ENCODE peak calls at places on chromosomes 6 and 20, in four cellular contexts. One of them, this sample, is unnamed.

GRCh38 chr6:87925373-87926060 is 122.1 kb upstream of the SPACA1 start:
- DNase-seq in GM06990: peak
- DNase-seq in stimulated activated naive CD8-positive, alpha-beta T cell treated with anti-CD3 and anti-CD28 coated beads, Interleukin-15, amount 100 ng/mL, for 72 hours: no peak
- DNase-seq in cardiac fibroblast: no peak
- DNase-seq in this sample: peak

GRCh38 chr6:137430954-137431353 is 63.2 kb downstream of the OLIG3 start:
- DNase-seq in GM06990: peak
- DNase-seq in stimulated activated naive CD8-positive, alpha-beta T cell treated with anti-CD3 and anti-CD28 coated beads, Interleukin-15, amount 100 ng/mL, for 72 hours: no peak
- DNase-seq in cardiac fibroblast: no peak
- DNase-seq in this sample: peak

GRCh38 chr6:144730088-144730640 is 445.0 kb downstream of the UTRN start:
- DNase-seq in GM06990: no peak
- DNase-seq in stimulated activated naive CD8-positive, alpha-beta T cell treated with anti-CD3 and anti-CD28 coated beads, Interleukin-15, amount 100 ng/mL, for 72 hours: no peak
- DNase-seq in cardiac fibroblast: no peak
- DNase-seq in this sample: peak

GRCh38 chr6:11711994-11712698 is 66.5 kb downstream of the ADTRP start:
- DNase-seq in GM06990: peak
- DNase-seq in stimulated activated naive CD8-positive, alpha-beta T cell treated with anti-CD3 and anti-CD28 coated beads, Interleukin-15, amount 100 ng/mL, for 72 hours: peak
- DNase-seq in cardiac fibroblast: no peak
- DNase-seq in this sample: peak

GRCh38 chr6:135759831-135760230 is 91.7 kb upstream of the PDE7B start:
- DNase-seq in GM06990: no peak
- DNase-seq in stimulated activated naive CD8-positive, alpha-beta T cell treated with anti-CD3 and anti-CD28 coated beads, Interleukin-15, amount 100 ng/mL, for 72 hours: no peak
- DNase-seq in cardiac fibroblast: peak
- DNase-seq in this sample: peak

GRCh38 chr20:54148947-54149764 is 24.6 kb downstream of the CYP24A1 start:
- DNase-seq in GM06990: no peak
- DNase-seq in stimulated activated naive CD8-positive, alpha-beta T cell treated with anti-CD3 and anti-CD28 coated beads, Interleukin-15, amount 100 ng/mL, for 72 hours: no peak
- DNase-seq in cardiac fibroblast: no peak
- DNase-seq in this sample: no peak

GRCh38 chr20:54172856-54173652 is 732 bp downstream of the CYP24A1 start:
- DNase-seq in GM06990: peak
- DNase-seq in stimulated activated naive CD8-positive, alpha-beta T cell treated with anti-CD3 and anti-CD28 coated beads, Interleukin-15, amount 100 ng/mL, for 72 hours: peak
- DNase-seq in cardiac fibroblast: peak
- DNase-seq in this sample: no peak

GRCh38 chr6:56211724-56212123 is 35.7 kb downstream of the COL21A1 start:
- DNase-seq in GM06990: no peak
- DNase-seq in stimulated activated naive CD8-positive, alpha-beta T cell treated with anti-CD3 and anti-CD28 coated beads, Interleukin-15, amount 100 ng/mL, for 72 hours: no peak
- DNase-seq in cardiac fibroblast: no peak
- DNase-seq in this sample: no peak

GRCh38 chr20:38296433-38296832 is 7.5 kb upstream of the BPI start:
- DNase-seq in GM06990: no peak
- DNase-seq in stimulated activated naive CD8-positive, alpha-beta T cell treated with anti-CD3 and anti-CD28 coated beads, Interleukin-15, amount 100 ng/mL, for 72 hours: no peak
- DNase-seq in cardiac fibroblast: no peak
- DNase-seq in this sample: no peak

GRCh38 chr6:9851541-9852380 is 563.1 kb downstream of the TFAP2A start:
- DNase-seq in GM06990: no peak
- DNase-seq in stimulated activated naive CD8-positive, alpha-beta T cell treated with anti-CD3 and anti-CD28 coated beads, Interleukin-15, amount 100 ng/mL, for 72 hours: no peak
- DNase-seq in cardiac fibroblast: peak
- DNase-seq in this sample: peak

GRCh38 chr6:44642870-44643522 is 255.5 kb downstream of the CDC5L start:
- DNase-seq in GM06990: no peak
- DNase-seq in stimulated activated naive CD8-positive, alpha-beta T cell treated with anti-CD3 and anti-CD28 coated beads, Interleukin-15, amount 100 ng/mL, for 72 hours: peak
- DNase-seq in cardiac fibroblast: peak
- DNase-seq in this sample: peak

GRCh38 chr6:139821669-139822223 is 447.3 kb upstream of the CITED2 start:
- DNase-seq in GM06990: no peak
- DNase-seq in stimulated activated naive CD8-positive, alpha-beta T cell treated with anti-CD3 and anti-CD28 coated beads, Interleukin-15, amount 100 ng/mL, for 72 hours: no peak
- DNase-seq in cardiac fibroblast: no peak
- DNase-seq in this sample: no peak

GRCh38 chr6:142918339-142919042 is 26.5 kb downstream of the HIVEP2 start:
- DNase-seq in GM06990: no peak
- DNase-seq in stimulated activated naive CD8-positive, alpha-beta T cell treated with anti-CD3 and anti-CD28 coated beads, Interleukin-15, amount 100 ng/mL, for 72 hours: no peak
- DNase-seq in cardiac fibroblast: no peak
- DNase-seq in this sample: no peak

GRCh38 chr6:41815587-41815986 is 28.1 kb downstream of the TOMM6 start:
- DNase-seq in GM06990: no peak
- DNase-seq in stimulated activated naive CD8-positive, alpha-beta T cell treated with anti-CD3 and anti-CD28 coated beads, Interleukin-15, amount 100 ng/mL, for 72 hours: no peak
- DNase-seq in cardiac fibroblast: no peak
- DNase-seq in this sample: no peak

GRCh38 chr20:32203556-32204484 is 3.7 kb downstream of the PLAGL2 start:
- DNase-seq in GM06990: no peak
- DNase-seq in stimulated activated naive CD8-positive, alpha-beta T cell treated with anti-CD3 and anti-CD28 coated beads, Interleukin-15, amount 100 ng/mL, for 72 hours: peak
- DNase-seq in cardiac fibroblast: peak
- DNase-seq in this sample: no peak

GRCh38 chr6:17986656-17987575 is 519 bp downstream of the KIF13A start:
- DNase-seq in GM06990: peak
- DNase-seq in stimulated activated naive CD8-positive, alpha-beta T cell treated with anti-CD3 and anti-CD28 coated beads, Interleukin-15, amount 100 ng/mL, for 72 hours: no peak
- DNase-seq in cardiac fibroblast: peak
- DNase-seq in this sample: peak

GRCh38 chr6:101830501-101831031 is 437.1 kb downstream of the GRIK2 start:
- DNase-seq in GM06990: no peak
- DNase-seq in stimulated activated naive CD8-positive, alpha-beta T cell treated with anti-CD3 and anti-CD28 coated beads, Interleukin-15, amount 100 ng/mL, for 72 hours: no peak
- DNase-seq in cardiac fibroblast: peak
- DNase-seq in this sample: no peak

GRCh38 chr20:57618091-57618765 is 2.0 kb downstream of the ZBP1 start:
- DNase-seq in GM06990: no peak
- DNase-seq in stimulated activated naive CD8-positive, alpha-beta T cell treated with anti-CD3 and anti-CD28 coated beads, Interleukin-15, amount 100 ng/mL, for 72 hours: peak
- DNase-seq in cardiac fibroblast: no peak
- DNase-seq in this sample: no peak

GRCh38 chr6:112321882-112322508 is 25.1 kb upstream of the RFPL4B start:
- DNase-seq in GM06990: no peak
- DNase-seq in stimulated activated naive CD8-positive, alpha-beta T cell treated with anti-CD3 and anti-CD28 coated beads, Interleukin-15, amount 100 ng/mL, for 72 hours: no peak
- DNase-seq in cardiac fibroblast: no peak
- DNase-seq in this sample: no peak

GRCh38 chr20:61092199-61092598 is 159.9 kb upstream of the CDH4 start:
- DNase-seq in GM06990: no peak
- DNase-seq in stimulated activated naive CD8-positive, alpha-beta T cell treated with anti-CD3 and anti-CD28 coated beads, Interleukin-15, amount 100 ng/mL, for 72 hours: no peak
- DNase-seq in cardiac fibroblast: no peak
- DNase-seq in this sample: no peak

GRCh38 chr6:41967312-41968287 is 26.0 kb upstream of the CCND3 start:
- DNase-seq in GM06990: no peak
- DNase-seq in stimulated activated naive CD8-positive, alpha-beta T cell treated with anti-CD3 and anti-CD28 coated beads, Interleukin-15, amount 100 ng/mL, for 72 hours: no peak
- DNase-seq in cardiac fibroblast: peak
- DNase-seq in this sample: no peak

GRCh38 chr6:55937227-55937626 is 61.8 kb upstream of the BMP5 start:
- DNase-seq in GM06990: no peak
- DNase-seq in stimulated activated naive CD8-positive, alpha-beta T cell treated with anti-CD3 and anti-CD28 coated beads, Interleukin-15, amount 100 ng/mL, for 72 hours: no peak
- DNase-seq in cardiac fibroblast: no peak
- DNase-seq in this sample: no peak

GRCh38 chr20:41786158-41786557 is 168.0 kb upstream of the CHD6 start:
- DNase-seq in GM06990: no peak
- DNase-seq in stimulated activated naive CD8-positive, alpha-beta T cell treated with anti-CD3 and anti-CD28 coated beads, Interleukin-15, amount 100 ng/mL, for 72 hours: no peak
- DNase-seq in cardiac fibroblast: no peak
- DNase-seq in this sample: no peak

GRCh38 chr6:125363360-125364121 is 61.8 kb upstream of the HDDC2 start:
- DNase-seq in GM06990: no peak
- DNase-seq in stimulated activated naive CD8-positive, alpha-beta T cell treated with anti-CD3 and anti-CD28 coated beads, Interleukin-15, amount 100 ng/mL, for 72 hours: no peak
- DNase-seq in cardiac fibroblast: peak
- DNase-seq in this sample: no peak

GRCh38 chr6:139515511-139515910 is 141.1 kb upstream of the CITED2 start:
- DNase-seq in GM06990: no peak
- DNase-seq in stimulated activated naive CD8-positive, alpha-beta T cell treated with anti-CD3 and anti-CD28 coated beads, Interleukin-15, amount 100 ng/mL, for 72 hours: no peak
- DNase-seq in cardiac fibroblast: peak
- DNase-seq in this sample: peak

GRCh38 chr6:40383348-40384115 is 203.6 kb downstream of the LRFN2 start:
- DNase-seq in GM06990: no peak
- DNase-seq in stimulated activated naive CD8-positive, alpha-beta T cell treated with anti-CD3 and anti-CD28 coated beads, Interleukin-15, amount 100 ng/mL, for 72 hours: no peak
- DNase-seq in cardiac fibroblast: no peak
- DNase-seq in this sample: no peak

GRCh38 chr6:11120273-11121005 is 8.9 kb upstream of the ERVFRD-1 start:
- DNase-seq in GM06990: no peak
- DNase-seq in stimulated activated naive CD8-positive, alpha-beta T cell treated with anti-CD3 and anti-CD28 coated beads, Interleukin-15, amount 100 ng/mL, for 72 hours: no peak
- DNase-seq in cardiac fibroblast: peak
- DNase-seq in this sample: no peak

GRCh38 chr20:63265891-63266515 is 6.6 kb upstream of the ARFGAP1 start:
- DNase-seq in GM06990: no peak
- DNase-seq in stimulated activated naive CD8-positive, alpha-beta T cell treated with anti-CD3 and anti-CD28 coated beads, Interleukin-15, amount 100 ng/mL, for 72 hours: no peak
- DNase-seq in cardiac fibroblast: no peak
- DNase-seq in this sample: no peak

GRCh38 chr6:7311171-7311570 is 1.8 kb downstream of the SSR1 start:
- DNase-seq in GM06990: no peak
- DNase-seq in stimulated activated naive CD8-positive, alpha-beta T cell treated with anti-CD3 and anti-CD28 coated beads, Interleukin-15, amount 100 ng/mL, for 72 hours: no peak
- DNase-seq in cardiac fibroblast: no peak
- DNase-seq in this sample: no peak

GRCh38 chr6:139644821-139645220 is 270.4 kb upstream of the CITED2 start:
- DNase-seq in GM06990: no peak
- DNase-seq in stimulated activated naive CD8-positive, alpha-beta T cell treated with anti-CD3 and anti-CD28 coated beads, Interleukin-15, amount 100 ng/mL, for 72 hours: no peak
- DNase-seq in cardiac fibroblast: peak
- DNase-seq in this sample: no peak

GRCh38 chr6:31541059-31541657 is 645 bp downstream of the DDX39B start:
- DNase-seq in GM06990: no peak
- DNase-seq in stimulated activated naive CD8-positive, alpha-beta T cell treated with anti-CD3 and anti-CD28 coated beads, Interleukin-15, amount 100 ng/mL, for 72 hours: peak
- DNase-seq in cardiac fibroblast: peak
- DNase-seq in this sample: peak

GRCh38 chr6:117481926-117482239 is 591 bp upstream of the DCBLD1 start:
- DNase-seq in GM06990: no peak
- DNase-seq in stimulated activated naive CD8-positive, alpha-beta T cell treated with anti-CD3 and anti-CD28 coated beads, Interleukin-15, amount 100 ng/mL, for 72 hours: no peak
- DNase-seq in cardiac fibroblast: no peak
- DNase-seq in this sample: peak

GRCh38 chr6:4189249-4189648 is 53.9 kb upstream of the ECI2 start:
- DNase-seq in GM06990: no peak
- DNase-seq in stimulated activated naive CD8-positive, alpha-beta T cell treated with anti-CD3 and anti-CD28 coated beads, Interleukin-15, amount 100 ng/mL, for 72 hours: no peak
- DNase-seq in cardiac fibroblast: no peak
- DNase-seq in this sample: no peak

GRCh38 chr6:28606424-28607391 is 81.0 kb downstream of the GPX5 start:
- DNase-seq in GM06990: peak
- DNase-seq in stimulated activated naive CD8-positive, alpha-beta T cell treated with anti-CD3 and anti-CD28 coated beads, Interleukin-15, amount 100 ng/mL, for 72 hours: peak
- DNase-seq in cardiac fibroblast: peak
- DNase-seq in this sample: peak

GRCh38 chr6:108927927-108928326 is 79.7 kb downstream of the ARMC2 start:
- DNase-seq in GM06990: no peak
- DNase-seq in stimulated activated naive CD8-positive, alpha-beta T cell treated with anti-CD3 and anti-CD28 coated beads, Interleukin-15, amount 100 ng/mL, for 72 hours: no peak
- DNase-seq in cardiac fibroblast: peak
- DNase-seq in this sample: no peak